ENCODE peak calls at places on chromosomes 4 and X, in five cellular contexts. One of them, this sample, is unnamed. For H3K4me1, the result is how much of the 10 kb centered on the place peaks cover.

GRCh38 chrX:40153335-40154221 is 55.8 kb upstream of the BCOR start:
- DNase-seq in GM23248: peak
- DNase-seq in thoracic aorta: no peak
- DNase-seq in tibial artery: peak
- DNase-seq in hepatocyte: peak
- DNase-seq in this sample: peak

GRCh38 chr4:4868506-4869379 is 9.3 kb downstream of the MSX1 start:
- DNase-seq in thoracic aorta: no peak
- DNase-seq in tibial artery: no peak
- DNase-seq in GM23248: no peak
- DNase-seq in hepatocyte: no peak
- DNase-seq in this sample: no peak

GRCh38 chr4:3765271-3766206 is 646 bp upstream of the ADRA2C start:
- DNase-seq in GM23248: peak
- DNase-seq in hepatocyte: peak
- DNase-seq in tibial artery: peak
- DNase-seq in thoracic aorta: peak
- DNase-seq in this sample: no peak

GRCh38 chrX:3215249-3215648 is 131.2 kb downstream of the MXRA5 start:
- DNase-seq in hepatocyte: no peak
- DNase-seq in thoracic aorta: no peak
- DNase-seq in tibial artery: no peak
- DNase-seq in GM23248: no peak
- DNase-seq in this sample: no peak

GRCh38 chr4:73664470-73664869 is 44.2 kb upstream of the RASSF6 start:
- DNase-seq in hepatocyte: no peak
- DNase-seq in thoracic aorta: no peak
- DNase-seq in GM23248: no peak
- DNase-seq in tibial artery: no peak
- DNase-seq in this sample: no peak

GRCh38 chr4:152735302-152735917 is 44.1 kb downstream of the TIGD4 start:
- DNase-seq in tibial artery: no peak
- DNase-seq in GM23248: peak
- DNase-seq in hepatocyte: peak
- DNase-seq in thoracic aorta: no peak
- DNase-seq in this sample: peak

GRCh38 chr4:16016536-16016935 is 53.6 kb upstream of the FGFBP2 start:
- DNase-seq in thoracic aorta: no peak
- DNase-seq in GM23248: no peak
- DNase-seq in tibial artery: no peak
- DNase-seq in hepatocyte: no peak
- DNase-seq in this sample: no peak

GRCh38 chr4:102492531-102493241 is 8.5 kb upstream of the NFKB1 start:
- DNase-seq in hepatocyte: no peak
- DNase-seq in tibial artery: no peak
- DNase-seq in thoracic aorta: no peak
- DNase-seq in GM23248: no peak
- DNase-seq in this sample: no peak

GRCh38 chr4:185112104-185112503 is 31.0 kb upstream of the SLC25A4 start:
- DNase-seq in GM23248: peak
- DNase-seq in hepatocyte: peak
- DNase-seq in thoracic aorta: peak
- DNase-seq in tibial artery: no peak
- DNase-seq in this sample: no peak

GRCh38 chrX:153885208-153885787 is 675 bp downstream of the L1CAM start:
- DNase-seq in tibial artery: no peak
- DNase-seq in thoracic aorta: no peak
- DNase-seq in GM23248: no peak
- DNase-seq in hepatocyte: no peak
- DNase-seq in this sample: no peak

GRCh38 chr4:176841730-176842129 is 49.0 kb upstream of the VEGFC start:
- DNase-seq in tibial artery: no peak
- DNase-seq in GM23248: peak
- DNase-seq in thoracic aorta: no peak
- DNase-seq in hepatocyte: no peak
- DNase-seq in this sample: no peak

GRCh38 chrX:2614911-2615310 is 76.2 kb upstream of the CD99 start:
- DNase-seq in GM23248: peak
- DNase-seq in thoracic aorta: no peak
- DNase-seq in hepatocyte: peak
- DNase-seq in tibial artery: no peak
- DNase-seq in this sample: no peak

GRCh38 chr4:189804884-189805283 is 135.8 kb upstream of the FRG1 start:
- DNase-seq in hepatocyte: no peak
- DNase-seq in tibial artery: no peak
- DNase-seq in GM23248: no peak
- DNase-seq in thoracic aorta: no peak
- DNase-seq in this sample: no peak

GRCh38 chr4:153465583-153465921 is 608 bp upstream of the TMEM131L start:
- DNase-seq in GM23248: peak
- DNase-seq in tibial artery: peak
- DNase-seq in thoracic aorta: peak
- DNase-seq in hepatocyte: peak
- DNase-seq in this sample: no peak

GRCh38 chr4:152016325-152016665 is 255.5 kb upstream of the GATB start:
- DNase-seq in thoracic aorta: no peak
- DNase-seq in tibial artery: no peak
- DNase-seq in GM23248: no peak
- DNase-seq in hepatocyte: no peak
- DNase-seq in this sample: no peak

GRCh38 chr4:71260544-71260943 is 78.3 kb upstream of the SLC4A4 start:
- DNase-seq in tibial artery: no peak
- DNase-seq in hepatocyte: no peak
- DNase-seq in thoracic aorta: no peak
- DNase-seq in GM23248: no peak
- DNase-seq in this sample: no peak

GRCh38 chr4:90449626-90450025 is 322.4 kb downstream of the CCSER1 start:
- DNase-seq in GM23248: no peak
- DNase-seq in hepatocyte: no peak
- DNase-seq in thoracic aorta: no peak
- DNase-seq in tibial artery: no peak
- DNase-seq in this sample: no peak

GRCh38 chr4:92520563-92520962 is 216.8 kb downstream of the GRID2 start:
- DNase-seq in thoracic aorta: no peak
- DNase-seq in tibial artery: no peak
- DNase-seq in GM23248: no peak
- DNase-seq in hepatocyte: no peak
- DNase-seq in this sample: no peak
- H3K4me1 ChIP-seq in thoracic aorta: under half
- H3K4me1 ChIP-seq in tibial artery: under half
- H3K4me1 ChIP-seq in GM23248: under half
- H3K4me1 ChIP-seq in hepatocyte: under half
- H3K4me1 ChIP-seq in this sample: under half

GRCh38 chrX:14501312-14501711 is 28.0 kb upstream of the GLRA2 start:
- DNase-seq in hepatocyte: no peak
- DNase-seq in thoracic aorta: no peak
- DNase-seq in tibial artery: no peak
- DNase-seq in GM23248: no peak
- DNase-seq in this sample: no peak

GRCh38 chrX:14491689-14492088 is 37.6 kb upstream of the GLRA2 start:
- DNase-seq in hepatocyte: no peak
- DNase-seq in tibial artery: no peak
- DNase-seq in GM23248: no peak
- DNase-seq in thoracic aorta: no peak
- DNase-seq in this sample: no peak

GRCh38 chrX:14497184-14497666 is 32.1 kb upstream of the GLRA2 start:
- DNase-seq in tibial artery: no peak
- DNase-seq in thoracic aorta: no peak
- DNase-seq in GM23248: peak
- DNase-seq in hepatocyte: no peak
- DNase-seq in this sample: no peak

DNA sequence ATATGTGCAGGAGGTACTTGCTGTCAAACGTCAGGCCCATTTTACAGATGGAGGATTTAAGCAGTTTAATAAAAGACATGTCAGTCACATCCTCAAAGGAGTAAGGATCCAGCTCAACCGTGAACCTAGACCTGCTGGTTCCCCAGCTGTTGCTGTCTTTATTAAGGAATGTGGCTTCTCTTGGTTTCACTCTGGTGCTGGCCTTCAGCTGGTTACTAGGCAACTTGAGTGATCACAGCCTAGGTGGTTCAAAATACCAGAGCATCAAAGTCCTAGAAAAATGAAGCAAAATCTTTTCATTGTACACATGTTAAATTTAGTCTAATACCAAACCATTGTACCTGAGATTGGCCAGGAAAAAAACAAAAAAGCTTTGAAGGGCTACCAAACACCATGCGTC is 32.7 kb upstream of the GLRA2 start:
- DNase-seq in thoracic aorta: no peak
- DNase-seq in tibial artery: no peak
- DNase-seq in GM23248: no peak
- DNase-seq in hepatocyte: no peak
- DNase-seq in this sample: no peak
- H3K27ac ChIP-seq in thoracic aorta: peak
- H3K27ac ChIP-seq in tibial artery: peak
- H3K27ac ChIP-seq in GM23248: peak
- H3K27ac ChIP-seq in hepatocyte: peak
- H3K27ac ChIP-seq in this sample: peak

GRCh38 chr4:28211714-28212470 is 1351.3 kb downstream of the STIM2 start:
- DNase-seq in GM23248: no peak
- DNase-seq in tibial artery: no peak
- DNase-seq in thoracic aorta: no peak
- DNase-seq in hepatocyte: no peak
- DNase-seq in this sample: no peak
- H3K4me1 ChIP-seq in GM23248: under half
- H3K4me1 ChIP-seq in tibial artery: under half
- H3K4me1 ChIP-seq in thoracic aorta: under half
- H3K4me1 ChIP-seq in hepatocyte: under half
- H3K4me1 ChIP-seq in this sample: under half

DNA sequence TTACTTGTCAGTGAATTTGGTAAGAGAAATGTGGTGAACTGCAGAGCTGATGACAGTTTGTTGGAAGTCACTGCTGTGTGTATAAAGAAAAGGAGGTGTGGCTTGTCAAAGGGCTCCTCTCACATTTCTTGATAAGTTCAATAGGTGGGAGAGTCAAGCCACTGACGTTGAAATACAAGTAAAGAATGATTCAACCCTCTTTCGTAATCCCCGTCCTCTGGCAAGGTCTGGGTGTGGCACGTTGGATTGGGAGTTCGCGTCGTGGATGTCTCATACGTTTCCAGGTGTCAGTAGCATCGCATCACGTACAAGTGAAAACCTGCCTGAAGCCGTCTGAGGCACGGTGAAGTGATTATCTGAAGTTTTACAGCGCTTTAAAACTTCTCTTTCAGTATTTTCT is 76.4 kb downstream of the EGF start:
- DNase-seq in hepatocyte: peak
- DNase-seq in GM23248: peak
- DNase-seq in tibial artery: no peak
- DNase-seq in thoracic aorta: no peak
- DNase-seq in this sample: no peak
- H3K27ac ChIP-seq in hepatocyte: peak
- H3K27ac ChIP-seq in GM23248: no peak
- H3K27ac ChIP-seq in tibial artery: no peak
- H3K27ac ChIP-seq in thoracic aorta: no peak
- H3K27ac ChIP-seq in this sample: no peak

GRCh38 chr4:5891563-5892320 is 1.1 kb downstream of the CRMP1 start:
- DNase-seq in GM23248: no peak
- DNase-seq in tibial artery: no peak
- DNase-seq in thoracic aorta: no peak
- DNase-seq in hepatocyte: no peak
- DNase-seq in this sample: no peak
- H3K4me1 ChIP-seq in GM23248: under half
- H3K4me1 ChIP-seq in tibial artery: under half
- H3K4me1 ChIP-seq in thoracic aorta: under half
- H3K4me1 ChIP-seq in hepatocyte: under half
- H3K4me1 ChIP-seq in this sample: under half

GRCh38 chrX:97968376-97969104 is 1084.8 kb downstream of the RPA4 start:
- DNase-seq in hepatocyte: no peak
- DNase-seq in thoracic aorta: no peak
- DNase-seq in GM23248: no peak
- DNase-seq in tibial artery: no peak
- DNase-seq in this sample: no peak
- H3K27ac ChIP-seq in hepatocyte: no peak
- H3K27ac ChIP-seq in thoracic aorta: no peak
- H3K27ac ChIP-seq in GM23248: no peak
- H3K27ac ChIP-seq in tibial artery: no peak
- H3K27ac ChIP-seq in this sample: no peak

GRCh38 chr4:124061413-124061812 is 651.1 kb downstream of the ANKRD50 start:
- DNase-seq in thoracic aorta: no peak
- DNase-seq in tibial artery: no peak
- DNase-seq in GM23248: peak
- DNase-seq in hepatocyte: no peak
- DNase-seq in this sample: no peak
- H3K4me1 ChIP-seq in thoracic aorta: under half
- H3K4me1 ChIP-seq in tibial artery: under half
- H3K4me1 ChIP-seq in GM23248: under half
- H3K4me1 ChIP-seq in hepatocyte: under half
- H3K4me1 ChIP-seq in this sample: under half

GRCh38 chr4:8181844-8182243 is 17.2 kb upstream of the SH3TC1 start:
- DNase-seq in tibial artery: no peak
- DNase-seq in GM23248: no peak
- DNase-seq in hepatocyte: peak
- DNase-seq in thoracic aorta: no peak
- DNase-seq in this sample: no peak
- H3K27ac ChIP-seq in tibial artery: no peak
- H3K27ac ChIP-seq in GM23248: no peak
- H3K27ac ChIP-seq in hepatocyte: peak
- H3K27ac ChIP-seq in thoracic aorta: no peak
- H3K27ac ChIP-seq in this sample: no peak

GRCh38 chr4:76703123-76703490 is 194.8 kb downstream of the SOWAHB start:
- DNase-seq in thoracic aorta: no peak
- DNase-seq in GM23248: peak
- DNase-seq in tibial artery: no peak
- DNase-seq in hepatocyte: peak
- DNase-seq in this sample: no peak
- H3K4me1 ChIP-seq in thoracic aorta: half or more
- H3K4me1 ChIP-seq in GM23248: under half
- H3K4me1 ChIP-seq in tibial artery: half or more
- H3K4me1 ChIP-seq in hepatocyte: half or more
- H3K4me1 ChIP-seq in this sample: under half

This sample was measured in CD8-positive, alpha-beta memory T cell.